ENCODE peak calls at places on chromosomes 1 and 21, in eight cellular contexts. U, H, T, F, S, W, M and K are unnamed samples.

GRCh38 chr1:241105118-241105517 is 251.9 kb downstream of the RGS7 start:
- DNase-seq in T (no peak), M (no peak), H (no peak), W (no peak), F (no peak), U (no peak), S (no peak), K (no peak)

GRCh38 chr21:36718951-36719501 is 20.1 kb downstream of the SIM2 start:
- DNase-seq in F (no peak), H (no peak), U (no peak), M (no peak), S (no peak), T (no peak), W (no peak), K (no peak)

GRCh38 chr1:201946224-201946908 is at the start of gene LMOD1:
- DNase-seq in T (peak; percentile 86), W (no peak), U (peak; percentile 43), M (peak; percentile 90), H (no peak), F (no peak), S (peak; percentile 28), K (peak; percentile 91)

GRCh38 chr1:41898191-41898713 is 20.5 kb downstream of the HIVEP3 start:
- DNase-seq in M (peak; percentile 75), S (peak; percentile 43), F (peak; percentile 87), T (no peak), H (peak; percentile 54), U (no peak), W (no peak), K (peak; percentile 88)

GRCh38 chr1:162631546-162632233 is 574 bp upstream of the DDR2 start:
- DNase-seq in F (no peak), H (no peak), W (no peak), U (no peak), M (peak; percentile 84), T (no peak), S (no peak), K (peak; percentile 78)

GRCh38 chr21:16587141-16587570 is 857.4 kb downstream of the USP25 start:
- DNase-seq in T (no peak), U (no peak), H (no peak), F (no peak), W (no peak), M (peak; percentile 83), S (no peak), K (peak; percentile 80)

GRCh38 chr1:176994926-176995596 is 169.5 kb downstream of the ASTN1 start:
- DNase-seq in F (no peak), H (no peak), W (no peak), M (no peak), S (no peak), T (no peak), U (no peak), K (no peak)

GRCh38 chr1:100799548-100799947 is 80.0 kb downstream of the VCAM1 start:
- DNase-seq in T (no peak), U (no peak), H (no peak), F (no peak), W (no peak), S (no peak), M (no peak), K (no peak)

GRCh38 chr1:7960867-7961198 is 678 bp upstream of the PARK7 start:
- DNase-seq in T (no peak), H (no peak), F (no peak), M (no peak), W (no peak), S (no peak), U (no peak), K (no peak)

GRCh38 chr1:118085365-118085764 is 99.7 kb downstream of the SPAG17 start:
- DNase-seq in M (no peak), H (no peak), S (no peak), T (no peak), U (no peak), W (no peak), F (no peak), K (no peak)

GRCh38 chr1:204340137-204340536 is 19.6 kb downstream of the PLEKHA6 start:
- DNase-seq in S (no peak), M (no peak), T (no peak), H (no peak), W (no peak), U (peak; percentile 97), F (no peak), K (no peak)

GRCh38 chr1:87329756-87330200 is 1.1 kb downstream of the LMO4 start:
- DNase-seq in U (peak; percentile 8), F (no peak), S (no peak), T (no peak), W (peak; percentile 67), H (peak; percentile 3), M (peak; percentile 44), K (no peak)

GRCh38 chr1:245241506-245242130 is 86.8 kb downstream of the KIF26B start:
- DNase-seq in U (no peak), S (no peak), F (no peak), W (no peak), H (no peak), M (no peak), T (no peak), K (no peak)

GRCh38 chr21:45372732-45373355 is 32.1 kb upstream of the COL18A1 start:
- DNase-seq in M (no peak), W (no peak), S (no peak), T (no peak), U (no peak), H (no peak), F (no peak), K (peak; percentile 27)

GRCh38 chr21:44583800-44584147 is 3.4 kb upstream of the KRTAP10-5 start:
- DNase-seq in H (no peak), W (no peak), U (no peak), T (no peak), S (no peak), F (no peak), M (no peak), K (no peak)

GRCh38 chr1:6603424-6603850 is 768 bp upstream of the KLHL21 start:
- DNase-seq in H (peak; percentile 37), U (no peak), F (peak; percentile 74), W (peak; percentile 81), M (peak; percentile 88), T (peak; percentile 11), S (no peak), K (peak; percentile 86)

GRCh38 chr1:212507361-212507760 is 74.6 kb downstream of the NENF start:
- DNase-seq in F (no peak), S (no peak), H (no peak), T (no peak), U (no peak), W (no peak), M (no peak), K (no peak)

GRCh38 chr1:234656981-234657651 is 47.1 kb upstream of the IRF2BP2 start:
- DNase-seq in S (peak; percentile 80), T (peak; percentile 82), U (no peak), F (no peak), W (no peak), M (peak; percentile 92), H (no peak), K (peak; percentile 76)

GRCh38 chr1:21508580-21509350 is 458 bp upstream of the ALPL start:
- DNase-seq in S (peak; percentile 68), M (peak; percentile 24), W (peak; percentile 71), T (no peak), F (peak; percentile 70), U (no peak), H (peak; percentile 31), K (peak; percentile 55)

GRCh38 chr1:214952648-214953047 is 129.9 kb upstream of the KCNK2 start:
- DNase-seq in M (no peak), H (no peak), S (no peak), F (no peak), W (no peak), T (no peak), U (no peak), K (peak; percentile 11)